ENCODE peak calls at places on chromosomes 11 and 22, in nine cellular contexts. X is islet precursor cell; F is stimulated activated naive CD8-positive, alpha-beta T cell treated with anti-CD3 and anti-CD28 coated beads, Interleukin-15, Interleukin-2, amounts not matched to agents 100 U/mL and 50 U/mL, for 24 hours; S is B cell; W is NCI-H187 treated with DMSO at 0.1 percent for 48 hours; Y is HT1080; I is renal cortical epithelial cell; E is kidney tubule cell; J is Right ventricle myocardium superior. P is an unnamed sample.

GRCh38 chr11:11384829-11385228 is 31.8 kb upstream of the CSNK2A3 start:
- DNase-seq in X (peak; percentile 9), F (no peak), S (no peak), W (no peak), Y (no peak), I (no peak), E (no peak), J (no peak), P (no peak)

GRCh38 chr11:34426766-34427170 is 12.0 kb upstream of the CAT start:
- DNase-seq in X (no peak), F (no peak), S (no peak), W (no peak), Y (no peak), I (no peak), E (no peak), J (no peak), P (peak; percentile 90)

GRCh38 chr11:74672332-74672955 is 58.8 kb downstream of the CHRDL2 start:
- DNase-seq in X (peak; percentile 51), F (no peak), S (no peak), W (no peak), Y (no peak), I (peak; percentile 27), E (peak; percentile 47), J (no peak), P (no peak)

GRCh38 chr11:64489831-64490441 is 101.1 kb upstream of the SLC22A12 start:
- DNase-seq in X (peak; percentile 68), F (peak; percentile 69), S (no peak), W (no peak), Y (peak; percentile 8), I (peak; percentile 4), E (peak; percentile 44), J (peak; percentile 69), P (peak; percentile 42)

GRCh38 chr22:22506736-22507135 is 1.8 kb downstream of the ZNF280B start:
- DNase-seq in X (no peak), F (no peak), S (no peak), W (no peak), Y (no peak), I (no peak), E (no peak), J (no peak), P (no peak)

GRCh38 chr22:42820075-42820763 is 36.9 kb downstream of the ARFGAP3 start:
- DNase-seq in X (no peak), F (no peak), S (no peak), W (no peak), Y (peak; percentile 84), I (peak; percentile 79), E (peak; percentile 67), J (no peak), P (peak; percentile 63)

GRCh38 chr22:36536717-36537116 is 7.8 kb upstream of the EIF3D start:
- DNase-seq in X (no peak), F (no peak), S (no peak), W (peak; percentile 55), Y (no peak), I (no peak), E (no peak), J (no peak), P (no peak)

GRCh38 chr22:43376765-43377485 is 33.8 kb upstream of the SCUBE1 start:
- DNase-seq in X (no peak), F (peak; percentile 40), S (no peak), W (no peak), Y (no peak), I (no peak), E (no peak), J (no peak), P (peak; percentile 58)

GRCh38 chr11:8612522-8612921 is 18.5 kb upstream of the STK33 start:
- DNase-seq in X (no peak), F (no peak), S (no peak), W (no peak), Y (no peak), I (no peak), E (no peak), J (no peak), P (no peak)

GRCh38 chr11:79122759-79123158 is 318.1 kb downstream of the TENM4 start:
- DNase-seq in X (no peak), F (no peak), S (no peak), W (no peak), Y (no peak), I (peak; percentile 91), E (peak; percentile 81), J (no peak), P (no peak)

GRCh38 chr11:64560139-64560771 is 30.8 kb upstream of the SLC22A12 start:
- DNase-seq in X (peak; percentile 81), F (no peak), S (no peak), W (no peak), Y (no peak), I (no peak), E (no peak), J (peak; percentile 18), P (no peak)

GRCh38 chr11:72113170-72113808 is 794 bp upstream of the ANAPC15 start:
- DNase-seq in X (peak; percentile 73), F (no peak), S (no peak), W (no peak), Y (peak; percentile 19), I (no peak), E (peak; percentile 22), J (no peak), P (peak; percentile 78)

GRCh38 chr11:76656571-76657081 is 13.9 kb downstream of the LRRC32 start:
- DNase-seq in X (peak; percentile 50), F (peak; percentile 0), S (no peak), W (no peak), Y (no peak), I (no peak), E (no peak), J (peak; percentile 45), P (no peak)

GRCh38 chr22:24156146-24156914 is 25.0 kb upstream of the SUSD2 start:
- DNase-seq in X (no peak), F (peak; percentile 74), S (peak; percentile 67), W (no peak), Y (no peak), I (peak; percentile 5), E (peak; percentile 42), J (peak; percentile 57), P (peak; percentile 63)

GRCh38 chr11:27472398-27473016 is at the start of gene LGR4:
- DNase-seq in X (peak; percentile 99), F (peak; percentile 67), S (peak; percentile 79), W (peak; percentile 56), Y (peak; percentile 89), I (peak; percentile 96), E (peak; percentile 99), J (peak; percentile 96), P (peak; percentile 93)

GRCh38 chr22:25174156-25174887 is 25.3 kb upstream of the CRYBB3 start:
- DNase-seq in X (no peak), F (no peak), S (no peak), W (no peak), Y (no peak), I (no peak), E (no peak), J (no peak), P (no peak)

GRCh38 chr11:67195971-67196418 is 70.3 kb upstream of the GRK2 start:
- DNase-seq in X (peak; percentile 55), F (no peak), S (no peak), W (no peak), Y (no peak), I (no peak), E (no peak), J (no peak), P (peak; percentile 77)

GRCh38 chr11:64790205-64791095 is 12.1 kb upstream of the SF1 start:
- DNase-seq in X (no peak), F (no peak), S (no peak), W (no peak), Y (no peak), I (no peak), E (no peak), J (no peak), P (no peak)

GRCh38 chr11:67276821-67277230 is 10.6 kb downstream of the GRK2 start:
- DNase-seq in X (no peak), F (peak; percentile 84), S (no peak), W (no peak), Y (peak; percentile 53), I (no peak), E (no peak), J (peak; percentile 74), P (peak; percentile 52)

GRCh38 chr22:37549704-37550059 is 10.6 kb upstream of the CDC42EP1 start:
- DNase-seq in X (peak; percentile 76), F (no peak), S (no peak), W (no peak), Y (no peak), I (peak; percentile 75), E (peak; percentile 63), J (peak; percentile 57), P (peak; percentile 73)

GRCh38 chr11:45655831-45656230 is 9.6 kb downstream of the CHST1 start:
- DNase-seq in X (no peak), F (no peak), S (no peak), W (no peak), Y (no peak), I (no peak), E (no peak), J (no peak), P (no peak)

GRCh38 chr11:100830978-100831732 is 144.1 kb downstream of the ARHGAP42 start:
- DNase-seq in X (no peak), F (no peak), S (no peak), W (no peak), Y (peak; percentile 68), I (peak; percentile 78), E (peak; percentile 55), J (no peak), P (peak; percentile 78)

GRCh38 chr11:838441-839279 is 3.7 kb downstream of the POLR2L start:
- DNase-seq in X (no peak), F (no peak), S (no peak), W (no peak), Y (no peak), I (no peak), E (peak; percentile 25), J (no peak), P (no peak)

GRCh38 chr11:31800398-31801265 is 10.5 kb downstream of the PAX6 start:
- DNase-seq in X (no peak), F (no peak), S (no peak), W (no peak), Y (no peak), I (no peak), E (no peak), J (no peak), P (no peak)

GRCh38 chr11:113314389-113315301 is at the start of gene TTC12:
- DNase-seq in X (peak; percentile 98), F (peak; percentile 97), S (peak; percentile 92), W (no peak), Y (peak; percentile 82), I (peak; percentile 65), E (peak; percentile 92), J (peak; percentile 97), P (peak; percentile 92)

GRCh38 chr22:45638834-45639746 is 32.5 kb upstream of the ATXN10 start:
- DNase-seq in X (peak; percentile 68), F (no peak), S (no peak), W (peak; percentile 53), Y (peak; percentile 88), I (peak; percentile 87), E (peak; percentile 84), J (peak; percentile 74), P (peak; percentile 79)

GRCh38 chr11:34332524-34332923 is 25.3 kb downstream of the ABTB2 start:
- DNase-seq in X (peak; percentile 71), F (no peak), S (no peak), W (no peak), Y (no peak), I (no peak), E (no peak), J (no peak), P (no peak)

GRCh38 chr11:66100272-66101037 is 30.4 kb downstream of the PACS1 start:
- DNase-seq in X (no peak), F (peak; percentile 64), S (peak; percentile 68), W (no peak), Y (no peak), I (peak; percentile 72), E (peak; percentile 87), J (peak; percentile 87), P (no peak)

GRCh38 chr11:102560555-102561011 is 30.0 kb upstream of the MMP7 start:
- DNase-seq in X (no peak), F (no peak), S (peak; percentile 62), W (no peak), Y (peak; percentile 14), I (peak; percentile 98), E (peak; percentile 43), J (no peak), P (peak; percentile 74)

GRCh38 chr11:102615077-102615893 is 9.8 kb downstream of the MMP20 start:
- DNase-seq in X (peak; percentile 83), F (no peak), S (no peak), W (no peak), Y (peak; percentile 68), I (no peak), E (peak; percentile 24), J (no peak), P (peak; percentile 82)

GRCh38 chr11:120281161-120281795 is 41.3 kb downstream of the POU2F3 start:
- DNase-seq in X (no peak), F (no peak), S (no peak), W (no peak), Y (peak; percentile 34), I (no peak), E (no peak), J (peak; percentile 55), P (no peak)